ENCODE peak calls at places on chromosomes 13 and 19, in six cellular contexts. T is Peyer's patch, M is adrenal gland, E is cardiac fibroblast, V is tibial artery, B is AG09309. N is an unnamed sample.

GRCh38 chr13:49098771-49099512 is 121.2 kb upstream of the MLNR start:
- DNase-seq in T (no peak), M (no peak), E (peak; percentile 37), V (no peak), B (no peak), N (no peak)

GRCh38 chr13:99797716-99798115 is 173.9 kb downstream of the ZIC5 start:
- DNase-seq in T (no peak), M (no peak), E (no peak), V (no peak), B (no peak), N (no peak)

GRCh38 chr19:48913114-48913513 is 13.0 kb downstream of the NUCB1 start:
- DNase-seq in T (no peak), M (no peak), E (no peak), V (no peak), B (no peak), N (no peak)

GRCh38 chr13:26679945-26680516 is 80.6 kb downstream of the GPR12 start:
- DNase-seq in T (no peak), M (no peak), E (no peak), V (no peak), B (no peak), N (no peak)

GRCh38 chr19:30662211-30662861 is 290.2 kb downstream of the ZNF536 start:
- DNase-seq in T (no peak), M (peak; percentile 49), E (peak; percentile 9), V (peak; percentile 42), B (no peak), N (no peak)

GRCh38 chr19:12789098-12789903 is 2.0 kb upstream of the JUNB start:
- DNase-seq in T (no peak), M (no peak), E (peak; percentile 56), V (no peak), B (no peak), N (no peak)

GRCh38 chr13:31594056-31594455 is 145.3 kb upstream of the RXFP2 start:
- DNase-seq in T (no peak), M (no peak), E (no peak), V (no peak), B (no peak), N (no peak)

GRCh38 chr19:17109962-17110598 is 34.5 kb downstream of the MYO9B start:
- DNase-seq in T (peak; percentile 88), M (peak; percentile 66), E (no peak), V (peak; percentile 72), B (no peak), N (no peak)

GRCh38 chr13:82800391-82800790 is 1081.9 kb downstream of the SLITRK1 start:
- DNase-seq in T (no peak), M (no peak), E (no peak), V (no peak), B (peak; percentile 11), N (no peak)

GRCh38 chr13:49620170-49620621 is 8.1 kb upstream of the ARL11 start:
- DNase-seq in T (peak; percentile 63), M (no peak), E (no peak), V (no peak), B (no peak), N (no peak)

GRCh38 chr19:14536926-14537692 is 7.7 kb downstream of the TECR start:
- DNase-seq in T (no peak), M (peak; percentile 91), E (peak; percentile 59), V (peak; percentile 51), B (no peak), N (no peak)

GRCh38 chr13:36758345-36758744 is 60.7 kb upstream of the RFXAP start:
- DNase-seq in T (no peak), M (no peak), E (no peak), V (no peak), B (no peak), N (no peak)

GRCh38 chr19:15159251-15159650 is 41.5 kb downstream of the NOTCH3 start:
- DNase-seq in T (no peak), M (no peak), E (peak; percentile 41), V (no peak), B (no peak), N (no peak)

GRCh38 chr13:75180805-75181455 is 301.0 kb downstream of the TBC1D4 start:
- DNase-seq in T (no peak), M (no peak), E (peak; percentile 72), V (no peak), B (no peak), N (no peak)

GRCh38 chr19:35978832-35979365 is 16.1 kb upstream of the SDHAF1 start:
- DNase-seq in T (no peak), M (no peak), E (no peak), V (no peak), B (no peak), N (no peak)

GRCh38 chr13:45510671-45511070 is 45.9 kb downstream of the COG3 start:
- DNase-seq in T (no peak), M (no peak), E (no peak), V (no peak), B (no peak), N (no peak)

GRCh38 chr13:80382576-80382975 is 41.6 kb upstream of the SPRY2 start:
- DNase-seq in T (no peak), M (no peak), E (no peak), V (no peak), B (no peak), N (no peak)

GRCh38 chr19:8655340-8655709 is 24.9 kb downstream of the NFILZ start:
- DNase-seq in T (no peak), M (no peak), E (no peak), V (no peak), B (no peak), N (no peak)

GRCh38 chr19:49923055-49924003 is 5.7 kb upstream of the ATF5 start:
- DNase-seq in T (peak; percentile 36), M (peak; percentile 77), E (no peak), V (no peak), B (no peak), N (no peak)

GRCh38 chr13:59801107-59801880 is 362.4 kb downstream of the DIAPH3 start:
- DNase-seq in T (no peak), M (no peak), E (no peak), V (no peak), B (no peak), N (no peak)
- TF ChIP-seq CTCF in T (no peak), M (no peak), E (no peak), V (no peak), B (no peak), N (no peak)

DNA sequence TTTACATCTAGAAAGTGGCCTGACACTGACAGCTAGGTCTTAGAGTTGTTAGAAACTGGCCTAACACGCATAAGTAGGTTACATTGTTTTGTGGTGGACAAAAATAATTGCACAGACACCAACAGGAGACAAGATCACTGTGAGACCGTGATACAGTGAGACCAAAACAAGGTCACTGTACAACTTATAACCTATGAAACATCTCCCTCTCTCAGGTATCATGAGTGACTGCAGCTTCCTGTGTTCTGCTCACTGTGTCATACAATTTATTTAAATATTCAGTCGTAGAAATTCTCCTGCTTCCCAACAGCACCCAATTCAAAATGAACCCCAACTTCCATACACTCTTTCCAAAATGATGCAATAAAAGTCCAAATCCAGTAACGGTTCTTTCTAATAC is 2165.2 kb downstream of the PCDH9 start:
- DNase-seq in T (no peak), M (no peak), E (no peak), V (no peak), B (no peak), N (no peak)
- TF ChIP-seq CTCF in T (no peak), M (no peak), E (no peak), V (no peak), B (no peak), N (no peak)

GRCh38 chr19:53308339-53308811 is 25.2 kb upstream of the ZNF845 start:
- DNase-seq in T (no peak), M (peak; percentile 35), E (peak; percentile 38), V (no peak), B (no peak), N (no peak)
- TF ChIP-seq CTCF in T (no peak), M (peak; percentile 44), E (peak; percentile 52), V (no peak), B (peak; percentile 50), N (peak; percentile 16)

GRCh38 chr13:114110091-114110829 is 22.2 kb downstream of the RASA3 start:
- DNase-seq in T (peak; percentile 82), M (peak; percentile 31), E (no peak), V (peak; percentile 30), B (no peak), N (no peak)
- TF ChIP-seq CTCF in T (peak; percentile 58), M (no peak), E (no peak), V (no peak), B (no peak), N (no peak)

GRCh38 chr13:77042566-77043177 is 15.7 kb upstream of the FBXL3 start:
- DNase-seq in T (no peak), M (no peak), E (no peak), V (no peak), B (no peak), N (no peak)
- TF ChIP-seq CTCF in T (no peak), M (no peak), E (no peak), V (no peak), B (no peak), N (no peak)

GRCh38 chr13:98484289-98485219 is 92.4 kb downstream of the STK24 start:
- DNase-seq in T (peak; percentile 31), M (peak; percentile 97), E (peak; percentile 98), V (peak; percentile 90), B (peak; percentile 90), N (peak; percentile 82)
- TF ChIP-seq CTCF in T (no peak), M (no peak), E (no peak), V (no peak), B (no peak), N (peak; percentile 5)